ENCODE peak calls at places on chromosomes 5 and 9, in ten cellular contexts. I is brain microvascular endothelial cell; Z is mucosa of descending colon; X is suprapubic skin; E is coronary artery; R is lower leg skin; D is tibial artery; C is naive thymus-derived CD4-positive, alpha-beta T cell; F is neuronal stem cell; U is astrocyte of the spinal cord. L is an unnamed sample.

GRCh38 chr9:132931178-132931735 is 13.2 kb downstream of the TSC1 start:
- DNase-seq in Z (no peak), X (no peak), U (no peak), D (no peak), R (no peak), I (no peak), C (no peak), E (no peak), F (no peak), L (no peak)

GRCh38 chr9:68522126-68522525 is 18.6 kb downstream of the TMEM252 start:
- DNase-seq in Z (no peak), I (no peak), F (no peak), X (no peak), C (no peak), U (no peak), E (no peak), D (no peak), R (no peak), L (no peak)

GRCh38 chr5:95946451-95946850 is 15.2 kb downstream of the ELL2 start:
- DNase-seq in U (no peak), D (no peak), F (no peak), E (no peak), R (no peak), X (no peak), I (no peak), C (no peak), Z (no peak), L (no peak)

GRCh38 chr5:100423330-100423729 is 111.8 kb upstream of the FAM174A start:
- DNase-seq in E (no peak), X (no peak), R (no peak), U (no peak), D (no peak), C (no peak), Z (no peak), I (no peak), F (no peak), L (no peak)

GRCh38 chr5:90932052-90932699 is 373.6 kb downstream of the ADGRV1 start:
- DNase-seq in F (peak; percentile 54), I (peak; percentile 53), C (peak; percentile 27), X (no peak), D (no peak), Z (no peak), E (no peak), U (peak; percentile 54), R (no peak), L (peak; percentile 16)

GRCh38 chr9:93898026-93898425 is 57.1 kb downstream of the BARX1 start:
- DNase-seq in C (peak; percentile 41), F (no peak), E (no peak), I (no peak), R (peak; percentile 54), Z (no peak), D (peak; percentile 15), U (no peak), X (peak; percentile 56), L (peak; percentile 5)

GRCh38 chr9:125805057-125805456 is 57.9 kb downstream of the PBX3 start:
- DNase-seq in E (no peak), U (peak; percentile 64), F (no peak), C (no peak), I (no peak), Z (no peak), D (no peak), R (no peak), X (no peak), L (no peak)

GRCh38 chr9:88973281-88974045 is 17.8 kb upstream of the S1PR3 start:
- DNase-seq in D (no peak), I (no peak), R (peak; percentile 50), C (no peak), Z (no peak), U (no peak), F (no peak), E (peak; percentile 31), X (no peak), L (no peak)

GRCh38 chr5:8458038-8458383 is 589.1 kb downstream of the MTRR start:
- DNase-seq in E (no peak), F (no peak), Z (no peak), C (no peak), I (no peak), X (no peak), R (no peak), D (no peak), U (peak; percentile 14), L (no peak)

GRCh38 chr5:57434227-57434640 is 48.4 kb downstream of the ACTBL2 start:
- DNase-seq in C (no peak), U (no peak), F (peak; percentile 12), I (peak; percentile 89), R (no peak), D (no peak), X (no peak), E (no peak), Z (no peak), L (no peak)

DNA sequence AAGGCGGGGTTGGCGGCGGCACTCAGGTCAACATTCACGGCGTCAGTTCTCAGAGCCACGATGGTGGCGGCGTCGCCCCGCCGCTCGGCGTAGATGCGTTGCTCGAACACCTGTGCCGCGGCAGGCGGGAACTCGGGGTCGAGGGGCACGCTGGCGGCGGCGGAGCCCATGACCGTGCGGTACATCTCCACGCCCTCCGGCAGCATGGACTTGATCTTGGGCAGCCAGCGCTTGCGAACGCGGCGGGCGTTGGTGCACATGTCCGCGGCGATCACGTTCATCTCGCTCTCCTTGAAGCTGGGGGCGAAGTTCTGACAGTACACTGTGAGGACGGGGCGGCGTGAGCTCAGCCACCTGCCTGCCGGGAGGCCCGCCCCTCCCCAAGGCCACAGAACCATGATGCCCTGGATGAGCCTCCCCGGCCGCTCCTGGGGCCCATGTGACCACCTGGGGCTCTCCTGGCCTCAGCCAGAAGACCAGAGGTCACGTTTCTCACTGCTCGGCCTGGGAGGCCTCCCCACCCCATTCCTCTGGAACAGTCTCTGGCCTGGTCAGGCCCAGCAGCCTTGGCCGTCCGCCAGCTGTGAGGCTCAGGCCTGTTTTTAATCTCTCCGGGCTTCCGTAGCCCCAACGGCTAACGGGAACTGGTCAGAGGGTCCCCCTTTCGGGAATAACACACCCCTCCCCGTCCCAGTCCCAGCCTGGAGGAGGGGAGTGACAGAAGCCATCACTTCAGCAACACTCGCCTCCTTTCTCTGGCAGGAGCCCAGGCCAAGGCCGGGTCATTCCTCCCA is 50.7 kb upstream of the UBAC1 start:
- DNase-seq in D (peak; percentile 85), X (no peak), I (peak; percentile 48), R (no peak), C (no peak), E (no peak), U (peak; percentile 67), Z (peak; percentile 56), F (no peak), L (no peak)
- H3K4me3 ChIP-seq in D (peak overlapping the region; percentile 24), X (no peak overlapping the region), I (no peak overlapping the region), R (no peak overlapping the region), C (no peak overlapping the region), E (peak overlapping the region; percentile 49), U (no peak overlapping the region), Z (no peak overlapping the region), F (no peak overlapping the region), L (no peak overlapping the region)

GRCh38 chr9:82363666-82364065 is 375.1 kb downstream of the SPATA31D1 start:
- DNase-seq in I (no peak), C (no peak), Z (no peak), E (no peak), D (no peak), R (no peak), X (no peak), U (no peak), F (no peak), L (no peak)

GRCh38 chr9:82367929-82368328 is 379.4 kb downstream of the SPATA31D1 start:
- DNase-seq in Z (no peak), F (no peak), X (no peak), C (no peak), I (no peak), U (no peak), R (no peak), D (no peak), E (no peak), L (no peak)

GRCh38 chr9:82367016-82367415 is 378.4 kb downstream of the SPATA31D1 start:
- DNase-seq in R (no peak), E (no peak), Z (no peak), F (no peak), X (no peak), D (no peak), U (no peak), I (no peak), C (no peak), L (no peak)

GRCh38 chr9:82363236-82363635 is 374.7 kb downstream of the SPATA31D1 start:
- DNase-seq in I (no peak), R (no peak), U (no peak), F (no peak), D (no peak), Z (no peak), C (no peak), E (no peak), X (no peak), L (no peak)
- H3K4me3 ChIP-seq in I (no peak overlapping the region), R (no peak overlapping the region), U (no peak overlapping the region), F (no peak overlapping the region), D (no peak overlapping the region), Z (no peak overlapping the region), C (no peak overlapping the region), E (no peak overlapping the region), X (no peak overlapping the region), L (no peak overlapping the region)

DNA sequence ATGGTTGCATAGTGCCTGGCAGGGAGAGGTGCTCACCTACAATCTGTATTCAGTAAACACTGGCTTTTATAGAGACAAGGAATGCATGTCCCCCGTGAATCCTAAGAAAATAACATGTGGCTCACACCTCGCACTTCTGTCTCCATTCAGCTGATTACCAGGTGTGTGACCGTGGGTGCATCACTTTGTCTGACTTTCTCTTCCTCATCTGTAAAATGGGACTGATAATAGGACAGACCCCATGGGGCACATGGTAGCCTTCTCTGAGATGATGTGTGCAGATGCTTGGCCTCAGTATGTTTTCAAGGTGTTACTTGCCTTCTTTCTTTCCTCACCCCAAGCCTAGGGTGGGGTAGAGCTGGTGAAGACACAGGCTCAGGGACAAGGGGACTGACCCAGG is 6.3 kb downstream of the CXXC5 start:
- DNase-seq in F (no peak), X (no peak), U (no peak), E (no peak), D (no peak), C (no peak), Z (no peak), I (no peak), R (no peak), L (no peak)
- H3K4me3 ChIP-seq in F (no peak overlapping the region), X (no peak overlapping the region), U (no peak overlapping the region), E (peak overlapping the region; percentile 48), D (peak overlapping the region; percentile 24), C (no peak overlapping the region), Z (no peak overlapping the region), I (no peak overlapping the region), R (no peak overlapping the region), L (no peak overlapping the region)

DNA sequence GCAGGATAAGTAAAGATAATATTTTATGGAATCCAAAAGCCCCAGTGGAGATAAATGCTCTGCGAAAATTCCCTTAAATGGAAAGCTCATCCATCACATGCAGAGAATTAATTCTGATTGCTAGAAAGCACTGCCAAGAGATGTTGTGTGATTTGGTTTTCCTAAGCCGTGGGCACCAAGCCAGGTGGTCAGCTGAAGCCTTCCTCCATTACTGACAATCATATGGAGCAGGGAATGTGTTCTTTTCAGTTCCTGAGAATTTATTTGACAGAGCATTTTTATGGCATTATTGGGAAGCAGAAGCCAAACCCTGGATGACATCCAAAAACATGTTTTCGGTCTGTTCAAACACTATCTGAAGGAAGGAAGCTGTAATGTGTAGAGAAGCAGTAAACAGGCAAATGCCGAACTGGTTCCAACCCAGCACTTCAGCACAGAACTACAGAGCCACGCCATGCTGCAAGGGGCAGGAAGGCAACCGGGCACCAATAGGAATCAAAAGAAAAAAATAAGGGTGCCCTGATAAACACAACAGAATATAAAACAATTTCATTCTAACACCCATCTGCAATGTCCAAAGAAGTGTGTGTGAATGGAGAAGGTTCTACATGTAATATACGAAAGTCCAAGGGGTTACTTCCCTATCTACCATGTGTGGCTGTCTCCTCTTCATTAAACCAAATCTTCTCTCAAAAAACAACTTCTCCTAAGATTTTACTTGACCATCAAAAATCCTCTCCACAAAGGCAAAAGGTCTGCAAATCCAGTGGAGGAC is 12.3 kb downstream of the ARSB start:
- DNase-seq in X (no peak), E (no peak), U (peak; percentile 37), F (no peak), C (no peak), R (no peak), D (no peak), Z (peak; percentile 54), I (peak; percentile 10), L (no peak)
- H3K4me3 ChIP-seq in X (no peak overlapping the region), E (peak overlapping the region; percentile 26), U (no peak overlapping the region), F (no peak overlapping the region), C (no peak overlapping the region), R (no peak overlapping the region), D (no peak overlapping the region), Z (no peak overlapping the region), I (no peak overlapping the region), L (no peak overlapping the region)

L was measured in CD4-positive, alpha-beta memory T cell.